ENCODE peak calls at places on chromosome 4, in eight cellular contexts. One of them, this sample, is unnamed.

GRCh38 chr4:1377606-1378261 is 28.5 kb downstream of the NKX1-1 start:
- DNase-seq in endodermal cell: peak; percentile 35
- DNase-seq in lower leg skin: peak; percentile 74
- DNase-seq in foreskin fibroblast: no peak
- DNase-seq in CD8-positive, alpha-beta memory T cell: no peak
- DNase-seq in CD4-positive, CD25-positive, alpha-beta regulatory T cell: no peak
- DNase-seq in neuronal stem cell: no peak
- DNase-seq in left ventricle myocardium inferior: peak; percentile 10
- DNase-seq in this sample: no peak

GRCh38 chr4:48575964-48576363 is 85.9 kb downstream of the ZAR1 start:
- DNase-seq in endodermal cell: no peak
- DNase-seq in left ventricle myocardium inferior: no peak
- DNase-seq in CD8-positive, alpha-beta memory T cell: no peak
- DNase-seq in foreskin fibroblast: peak; percentile 35
- DNase-seq in CD4-positive, CD25-positive, alpha-beta regulatory T cell: no peak
- DNase-seq in lower leg skin: no peak
- DNase-seq in neuronal stem cell: no peak
- DNase-seq in this sample: no peak

GRCh38 chr4:145487626-145488025 is 6.0 kb downstream of the SMAD1 start:
- DNase-seq in foreskin fibroblast: no peak
- DNase-seq in endodermal cell: no peak
- DNase-seq in CD4-positive, CD25-positive, alpha-beta regulatory T cell: no peak
- DNase-seq in neuronal stem cell: no peak
- DNase-seq in left ventricle myocardium inferior: no peak
- DNase-seq in CD8-positive, alpha-beta memory T cell: no peak
- DNase-seq in lower leg skin: no peak
- DNase-seq in this sample: no peak

GRCh38 chr4:52640808-52641595 is 18.1 kb downstream of the USP46 start:
- DNase-seq in foreskin fibroblast: no peak
- DNase-seq in left ventricle myocardium inferior: no peak
- DNase-seq in endodermal cell: no peak
- DNase-seq in CD8-positive, alpha-beta memory T cell: no peak
- DNase-seq in neuronal stem cell: no peak
- DNase-seq in lower leg skin: no peak
- DNase-seq in CD4-positive, CD25-positive, alpha-beta regulatory T cell: no peak
- DNase-seq in this sample: no peak

GRCh38 chr4:145797278-145797677 is 117.3 kb downstream of the C4orf51 start:
- DNase-seq in left ventricle myocardium inferior: no peak
- DNase-seq in lower leg skin: no peak
- DNase-seq in foreskin fibroblast: no peak
- DNase-seq in CD4-positive, CD25-positive, alpha-beta regulatory T cell: no peak
- DNase-seq in endodermal cell: no peak
- DNase-seq in neuronal stem cell: no peak
- DNase-seq in CD8-positive, alpha-beta memory T cell: no peak
- DNase-seq in this sample: no peak

GRCh38 chr4:150056569-150056968 is 21.7 kb upstream of the DCLK2 start:
- DNase-seq in lower leg skin: no peak
- DNase-seq in neuronal stem cell: no peak
- DNase-seq in foreskin fibroblast: peak; percentile 68
- DNase-seq in left ventricle myocardium inferior: no peak
- DNase-seq in CD8-positive, alpha-beta memory T cell: no peak
- DNase-seq in endodermal cell: no peak
- DNase-seq in CD4-positive, CD25-positive, alpha-beta regulatory T cell: no peak
- DNase-seq in this sample: no peak

GRCh38 chr4:158459085-158459820 is 62.4 kb upstream of the RXFP1 start:
- DNase-seq in CD8-positive, alpha-beta memory T cell: no peak
- DNase-seq in endodermal cell: peak; percentile 37
- DNase-seq in lower leg skin: no peak
- DNase-seq in neuronal stem cell: no peak
- DNase-seq in left ventricle myocardium inferior: no peak
- DNase-seq in foreskin fibroblast: no peak
- DNase-seq in CD4-positive, CD25-positive, alpha-beta regulatory T cell: no peak
- DNase-seq in this sample: no peak

GRCh38 chr4:120083152-120083551 is 16.5 kb upstream of the MAD2L1 start:
- DNase-seq in left ventricle myocardium inferior: no peak
- DNase-seq in lower leg skin: no peak
- DNase-seq in foreskin fibroblast: no peak
- DNase-seq in CD4-positive, CD25-positive, alpha-beta regulatory T cell: no peak
- DNase-seq in CD8-positive, alpha-beta memory T cell: no peak
- DNase-seq in neuronal stem cell: no peak
- DNase-seq in endodermal cell: no peak
- DNase-seq in this sample: no peak

GRCh38 chr4:1344696-1345095 is 2.3 kb upstream of the UVSSA start:
- DNase-seq in left ventricle myocardium inferior: no peak
- DNase-seq in neuronal stem cell: no peak
- DNase-seq in endodermal cell: no peak
- DNase-seq in foreskin fibroblast: no peak
- DNase-seq in CD8-positive, alpha-beta memory T cell: no peak
- DNase-seq in CD4-positive, CD25-positive, alpha-beta regulatory T cell: no peak
- DNase-seq in lower leg skin: no peak
- DNase-seq in this sample: no peak

GRCh38 chr4:105186701-105187158 is 40.1 kb downstream of the TET2 start:
- DNase-seq in CD4-positive, CD25-positive, alpha-beta regulatory T cell: no peak
- DNase-seq in neuronal stem cell: no peak
- DNase-seq in CD8-positive, alpha-beta memory T cell: no peak
- DNase-seq in left ventricle myocardium inferior: peak; percentile 24
- DNase-seq in lower leg skin: no peak
- DNase-seq in endodermal cell: no peak
- DNase-seq in foreskin fibroblast: no peak
- DNase-seq in this sample: no peak

GRCh38 chr4:186724048-186724860 is 598 bp upstream of the FAT1 start:
- DNase-seq in lower leg skin: no peak
- DNase-seq in foreskin fibroblast: peak; percentile 61
- DNase-seq in CD8-positive, alpha-beta memory T cell: no peak
- DNase-seq in endodermal cell: peak; percentile 88
- DNase-seq in left ventricle myocardium inferior: peak; percentile 56
- DNase-seq in neuronal stem cell: peak; percentile 57
- DNase-seq in CD4-positive, CD25-positive, alpha-beta regulatory T cell: no peak
- DNase-seq in this sample: no peak

GRCh38 chr4:185254434-185254833 is 45.0 kb downstream of the SNX25 start:
- DNase-seq in CD4-positive, CD25-positive, alpha-beta regulatory T cell: no peak
- DNase-seq in neuronal stem cell: no peak
- DNase-seq in CD8-positive, alpha-beta memory T cell: peak; percentile 4
- DNase-seq in lower leg skin: no peak
- DNase-seq in foreskin fibroblast: no peak
- DNase-seq in left ventricle myocardium inferior: no peak
- DNase-seq in endodermal cell: no peak
- DNase-seq in this sample: no peak

GRCh38 chr4:168153596-168154440 is 61.5 kb downstream of the ANXA10 start:
- DNase-seq in left ventricle myocardium inferior: peak; percentile 74
- DNase-seq in CD8-positive, alpha-beta memory T cell: peak; percentile 34
- DNase-seq in endodermal cell: peak; percentile 81
- DNase-seq in foreskin fibroblast: peak; percentile 72
- DNase-seq in CD4-positive, CD25-positive, alpha-beta regulatory T cell: peak; percentile 40
- DNase-seq in lower leg skin: peak; percentile 92
- DNase-seq in neuronal stem cell: peak; percentile 49
- DNase-seq in this sample: peak; percentile 59

GRCh38 chr4:25919676-25920075 is 5.7 kb downstream of the SMIM20 start:
- DNase-seq in endodermal cell: no peak
- DNase-seq in left ventricle myocardium inferior: no peak
- DNase-seq in foreskin fibroblast: no peak
- DNase-seq in neuronal stem cell: no peak
- DNase-seq in CD8-positive, alpha-beta memory T cell: no peak
- DNase-seq in lower leg skin: no peak
- DNase-seq in CD4-positive, CD25-positive, alpha-beta regulatory T cell: no peak
- DNase-seq in this sample: no peak

GRCh38 chr4:168633071-168633470 is 136.2 kb downstream of the PALLD start:
- DNase-seq in lower leg skin: peak; percentile 10
- DNase-seq in left ventricle myocardium inferior: no peak
- DNase-seq in endodermal cell: no peak
- DNase-seq in CD8-positive, alpha-beta memory T cell: no peak
- DNase-seq in neuronal stem cell: no peak
- DNase-seq in CD4-positive, CD25-positive, alpha-beta regulatory T cell: no peak
- DNase-seq in foreskin fibroblast: no peak
- DNase-seq in this sample: no peak

GRCh38 chr4:110854021-110854678 is 231.3 kb upstream of the PITX2 start:
- DNase-seq in left ventricle myocardium inferior: no peak
- DNase-seq in foreskin fibroblast: peak; percentile 89
- DNase-seq in CD4-positive, CD25-positive, alpha-beta regulatory T cell: no peak
- DNase-seq in lower leg skin: no peak
- DNase-seq in endodermal cell: no peak
- DNase-seq in neuronal stem cell: no peak
- DNase-seq in CD8-positive, alpha-beta memory T cell: no peak
- DNase-seq in this sample: no peak

GRCh38 chr4:41471672-41472071 is 66.3 kb upstream of the LIMCH1 start:
- DNase-seq in neuronal stem cell: no peak
- DNase-seq in left ventricle myocardium inferior: no peak
- DNase-seq in foreskin fibroblast: no peak
- DNase-seq in CD4-positive, CD25-positive, alpha-beta regulatory T cell: no peak
- DNase-seq in CD8-positive, alpha-beta memory T cell: no peak
- DNase-seq in lower leg skin: no peak
- DNase-seq in endodermal cell: no peak
- DNase-seq in this sample: no peak

GRCh38 chr4:27006247-27006603 is 145.6 kb downstream of the STIM2 start:
- DNase-seq in lower leg skin: no peak
- DNase-seq in CD8-positive, alpha-beta memory T cell: no peak
- DNase-seq in left ventricle myocardium inferior: no peak
- DNase-seq in endodermal cell: no peak
- DNase-seq in CD4-positive, CD25-positive, alpha-beta regulatory T cell: no peak
- DNase-seq in foreskin fibroblast: peak; percentile 37
- DNase-seq in neuronal stem cell: no peak
- DNase-seq in this sample: no peak
- H3K4me3 ChIP-seq in lower leg skin: no peak overlapping the region
- H3K4me3 ChIP-seq in CD8-positive, alpha-beta memory T cell: no peak overlapping the region
- H3K4me3 ChIP-seq in left ventricle myocardium inferior: no peak overlapping the region
- H3K4me3 ChIP-seq in endodermal cell: no peak overlapping the region
- H3K4me3 ChIP-seq in CD4-positive, CD25-positive, alpha-beta regulatory T cell: no peak overlapping the region
- H3K4me3 ChIP-seq in foreskin fibroblast: no peak overlapping the region
- H3K4me3 ChIP-seq in neuronal stem cell: no peak overlapping the region
- H3K4me3 ChIP-seq in this sample: no peak overlapping the region

GRCh38 chr4:140315032-140315826 is 58.2 kb upstream of the SCOC start:
- DNase-seq in CD4-positive, CD25-positive, alpha-beta regulatory T cell: no peak
- DNase-seq in CD8-positive, alpha-beta memory T cell: no peak
- DNase-seq in endodermal cell: peak; percentile 29
- DNase-seq in left ventricle myocardium inferior: no peak
- DNase-seq in lower leg skin: no peak
- DNase-seq in neuronal stem cell: no peak
- DNase-seq in foreskin fibroblast: no peak
- DNase-seq in this sample: no peak

GRCh38 chr4:140308366-140309123 is 64.9 kb upstream of the SCOC start:
- DNase-seq in endodermal cell: peak; percentile 29
- DNase-seq in left ventricle myocardium inferior: peak; percentile 66
- DNase-seq in neuronal stem cell: no peak
- DNase-seq in foreskin fibroblast: peak; percentile 73
- DNase-seq in lower leg skin: peak; percentile 88
- DNase-seq in CD4-positive, CD25-positive, alpha-beta regulatory T cell: no peak
- DNase-seq in CD8-positive, alpha-beta memory T cell: no peak
- DNase-seq in this sample: no peak

GRCh38 chr4:140305053-140305452 is 68.4 kb upstream of the SCOC start:
- DNase-seq in lower leg skin: no peak
- DNase-seq in endodermal cell: no peak
- DNase-seq in left ventricle myocardium inferior: no peak
- DNase-seq in neuronal stem cell: no peak
- DNase-seq in CD8-positive, alpha-beta memory T cell: no peak
- DNase-seq in foreskin fibroblast: no peak
- DNase-seq in CD4-positive, CD25-positive, alpha-beta regulatory T cell: no peak
- DNase-seq in this sample: no peak

GRCh38 chr4:140312101-140312500 is 61.3 kb upstream of the SCOC start:
- DNase-seq in neuronal stem cell: no peak
- DNase-seq in left ventricle myocardium inferior: no peak
- DNase-seq in CD8-positive, alpha-beta memory T cell: no peak
- DNase-seq in foreskin fibroblast: no peak
- DNase-seq in endodermal cell: no peak
- DNase-seq in lower leg skin: no peak
- DNase-seq in CD4-positive, CD25-positive, alpha-beta regulatory T cell: no peak
- DNase-seq in this sample: no peak

DNA sequence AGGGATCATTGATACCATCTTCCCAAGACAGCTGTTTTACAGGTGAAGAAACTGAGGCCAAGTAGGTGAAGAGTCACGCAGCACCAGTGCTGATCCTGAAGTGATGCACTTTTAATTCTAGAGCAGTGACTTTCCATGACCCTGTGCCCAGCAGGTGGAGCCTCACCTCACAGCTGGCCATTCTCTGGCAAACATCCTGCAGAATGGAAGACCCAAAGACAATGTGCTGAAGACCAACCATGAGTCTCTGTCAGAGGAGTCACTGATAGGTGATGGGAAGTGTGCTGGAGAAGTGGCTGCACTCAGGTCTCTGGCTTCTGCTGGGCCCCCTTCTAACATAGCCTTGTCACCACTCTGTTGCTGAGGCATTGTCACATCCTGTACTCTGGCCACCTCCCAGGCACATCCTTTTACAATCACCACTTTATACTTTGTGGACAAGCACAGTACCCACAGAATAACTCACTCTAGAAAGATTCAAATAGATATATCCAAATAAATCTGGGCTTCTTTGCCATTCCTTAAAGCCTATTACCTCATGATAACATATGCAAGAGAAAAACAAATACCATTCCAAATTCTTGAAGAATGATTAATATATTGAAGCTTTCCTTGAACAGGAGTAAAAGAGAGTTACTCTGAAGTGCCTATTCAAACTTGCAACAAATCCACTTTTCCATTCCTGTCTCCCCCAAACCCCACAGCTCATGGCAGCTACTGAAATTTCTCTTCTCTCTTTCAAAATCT is 64.1 kb upstream of the SCOC start:
- DNase-seq in left ventricle myocardium inferior: peak; percentile 21
- DNase-seq in lower leg skin: no peak
- DNase-seq in foreskin fibroblast: no peak
- DNase-seq in CD8-positive, alpha-beta memory T cell: no peak
- DNase-seq in CD4-positive, CD25-positive, alpha-beta regulatory T cell: no peak
- DNase-seq in neuronal stem cell: no peak
- DNase-seq in endodermal cell: peak; percentile 78
- DNase-seq in this sample: no peak
- H3K4me3 ChIP-seq in left ventricle myocardium inferior: peak overlapping the region; percentile 3
- H3K4me3 ChIP-seq in lower leg skin: no peak overlapping the region
- H3K4me3 ChIP-seq in foreskin fibroblast: no peak overlapping the region
- H3K4me3 ChIP-seq in CD8-positive, alpha-beta memory T cell: no peak overlapping the region
- H3K4me3 ChIP-seq in CD4-positive, CD25-positive, alpha-beta regulatory T cell: no peak overlapping the region
- H3K4me3 ChIP-seq in neuronal stem cell: no peak overlapping the region
- H3K4me3 ChIP-seq in endodermal cell: no peak overlapping the region
- H3K4me3 ChIP-seq in this sample: no peak overlapping the region

DNA sequence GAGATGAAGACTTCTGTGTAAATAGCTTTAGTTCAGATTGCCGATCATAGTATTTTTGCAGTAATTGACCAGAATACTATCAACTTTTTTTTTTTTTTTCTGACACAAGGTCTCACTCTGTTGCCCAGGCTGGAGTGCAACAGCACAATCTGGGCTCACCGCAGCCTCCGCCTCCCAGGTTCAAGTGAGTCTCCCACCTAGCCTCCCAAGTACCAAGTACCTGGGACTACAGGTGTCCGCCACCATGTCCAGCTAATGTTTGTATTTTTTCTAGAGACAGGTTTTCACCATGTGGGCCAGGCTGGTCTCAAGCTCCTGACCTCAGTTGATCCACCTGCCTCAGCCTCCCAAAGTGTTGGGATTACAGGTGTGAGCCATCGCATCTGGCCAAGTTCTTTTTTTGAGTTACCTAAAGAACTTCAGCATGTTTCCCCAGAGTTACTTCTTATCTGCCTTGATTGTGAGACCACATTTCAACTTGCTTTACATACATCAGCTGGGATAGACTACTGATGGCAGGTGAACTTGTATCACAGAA is 2.8 kb downstream of the UGDH start:
- DNase-seq in CD8-positive, alpha-beta memory T cell: no peak
- DNase-seq in neuronal stem cell: no peak
- DNase-seq in foreskin fibroblast: no peak
- DNase-seq in lower leg skin: no peak
- DNase-seq in CD4-positive, CD25-positive, alpha-beta regulatory T cell: no peak
- DNase-seq in endodermal cell: no peak
- DNase-seq in left ventricle myocardium inferior: no peak
- DNase-seq in this sample: no peak
- H3K4me3 ChIP-seq in CD8-positive, alpha-beta memory T cell: no peak overlapping the region
- H3K4me3 ChIP-seq in neuronal stem cell: no peak overlapping the region
- H3K4me3 ChIP-seq in foreskin fibroblast: peak overlapping the region; percentile 9
- H3K4me3 ChIP-seq in lower leg skin: no peak overlapping the region
- H3K4me3 ChIP-seq in CD4-positive, CD25-positive, alpha-beta regulatory T cell: no peak overlapping the region
- H3K4me3 ChIP-seq in endodermal cell: peak overlapping the region; percentile 56
- H3K4me3 ChIP-seq in left ventricle myocardium inferior: no peak overlapping the region
- H3K4me3 ChIP-seq in this sample: no peak overlapping the region

GRCh38 chr4:8427262-8427661 is 13.3 kb downstream of the ACOX3 start:
- DNase-seq in endodermal cell: no peak
- DNase-seq in CD4-positive, CD25-positive, alpha-beta regulatory T cell: no peak
- DNase-seq in foreskin fibroblast: no peak
- DNase-seq in lower leg skin: no peak
- DNase-seq in neuronal stem cell: no peak
- DNase-seq in CD8-positive, alpha-beta memory T cell: no peak
- DNase-seq in left ventricle myocardium inferior: no peak
- DNase-seq in this sample: no peak
- H3K4me3 ChIP-seq in endodermal cell: peak overlapping the region; percentile 96
- H3K4me3 ChIP-seq in CD4-positive, CD25-positive, alpha-beta regulatory T cell: peak overlapping the region; percentile 85
- H3K4me3 ChIP-seq in foreskin fibroblast: peak overlapping the region; percentile 87
- H3K4me3 ChIP-seq in lower leg skin: no peak overlapping the region
- H3K4me3 ChIP-seq in neuronal stem cell: no peak overlapping the region
- H3K4me3 ChIP-seq in CD8-positive, alpha-beta memory T cell: no peak overlapping the region
- H3K4me3 ChIP-seq in left ventricle myocardium inferior: peak overlapping the region; percentile 94
- H3K4me3 ChIP-seq in this sample: peak overlapping the region; percentile 95